ENCODE peak calls at places on chromosomes 2 and 18, in four cellular contexts. G is retinal pigment epithelial cell; L is stimulated activated CD4-positive, alpha-beta T cell treated with anti-CD3 and anti-CD28 coated beads, Interleukin-1b, Interleukin-23, amount 100 ng/mL, for 1 hour; D is AML-193. N is an unnamed sample.

GRCh38 chr2:71120195-71120594 is 9.8 kb downstream of the MCEE start:
- DNase-seq in G (no peak), L (no peak), D (no peak), N (no peak)

GRCh38 chr18:69689081-69689759 is 258.5 kb downstream of the CD226 start:
- DNase-seq in G (no peak), L (no peak), D (no peak), N (no peak)

GRCh38 chr2:42752299-42752698 is 11.6 kb downstream of the OXER1 start:
- DNase-seq in G (no peak), L (no peak), D (peak), N (no peak)

GRCh38 chr2:127609818-127610217 is 36.1 kb upstream of the GPR17 start:
- DNase-seq in G (no peak), L (no peak), D (no peak), N (no peak)

GRCh38 chr2:10405441-10405840 is 42.7 kb downstream of the ODC1 start:
- DNase-seq in G (peak), L (no peak), D (no peak), N (no peak)

GRCh38 chr2:66264354-66264753 is 170.6 kb upstream of the MEIS1 start:
- DNase-seq in G (no peak), L (no peak), D (no peak), N (no peak)

GRCh38 chr2:16155351-16156145 is 215.2 kb downstream of the MYCN start:
- DNase-seq in G (no peak), L (no peak), D (no peak), N (no peak)

GRCh38 chr2:126754240-126755004 is 98.5 kb downstream of the GYPC start:
- DNase-seq in G (no peak), L (no peak), D (no peak), N (no peak)

GRCh38 chr2:171551836-171552235 is 29.6 kb downstream of the CYBRD1 start:
- DNase-seq in G (peak), L (no peak), D (no peak), N (no peak)

GRCh38 chr2:202494300-202494699 is 118.2 kb downstream of the BMPR2 start:
- DNase-seq in G (peak), L (no peak), D (no peak), N (no peak)

GRCh38 chr2:141109633-141110032 is 1021.2 kb downstream of the LRP1B start:
- DNase-seq in G (no peak), L (no peak), D (no peak), N (no peak)

GRCh38 chr2:101380376-101380775 is 6.9 kb downstream of the CREG2 start:
- DNase-seq in G (no peak), L (no peak), D (no peak), N (no peak)

GRCh38 chr2:235611337-235611736 is 117.5 kb downstream of the AGAP1 start:
- DNase-seq in G (no peak), L (no peak), D (no peak), N (no peak)

GRCh38 chr2:148893906-148894305 is 18.9 kb downstream of the KIF5C start:
- DNase-seq in G (no peak), L (no peak), D (no peak), N (no peak)

GRCh38 chr2:236402016-236402784 is 138.0 kb upstream of the ASB18 start:
- DNase-seq in G (no peak), L (no peak), D (no peak), N (no peak)

GRCh38 chr18:75421656-75422055 is 5.8 kb downstream of the SMIM21 start:
- DNase-seq in G (no peak), L (no peak), D (no peak), N (no peak)

GRCh38 chr2:196566969-196567666 is 72.4 kb upstream of the CCDC150 start:
- DNase-seq in G (no peak), L (no peak), D (no peak), N (peak)

GRCh38 chr2:69175795-69176715 is 163.1 kb downstream of the ANTXR1 start:
- DNase-seq in G (no peak), L (no peak), D (no peak), N (no peak)

GRCh38 chr2:58460670-58461069 is 219.5 kb upstream of the FANCL start:
- DNase-seq in G (no peak), L (no peak), D (no peak), N (no peak)

GRCh38 chr2:159558479-159558878 is 57.9 kb downstream of the BAZ2B start:
- DNase-seq in G (no peak), L (no peak), D (no peak), N (no peak)

GRCh38 chr2:239396881-239397681 is 3.7 kb downstream of the HDAC4 start:
- DNase-seq in G (no peak), L (no peak), D (no peak), N (peak)

GRCh38 chr2:59734743-59735142 is 818.7 kb downstream of the BCL11A start:
- DNase-seq in G (no peak), L (no peak), D (no peak), N (no peak)

GRCh38 chr18:59402432-59403090 is 43.5 kb upstream of the LMAN1 start:
- DNase-seq in G (peak), L (peak), D (peak), N (peak)

GRCh38 chr18:55287935-55288868 is 299.8 kb downstream of the TCF4 start:
- DNase-seq in G (no peak), L (no peak), D (no peak), N (no peak)

GRCh38 chr2:241560181-241560882 is 1.8 kb downstream of the BOK start:
- DNase-seq in G (no peak), L (no peak), D (no peak), N (no peak)

GRCh38 chr2:70123051-70123828 is 36.0 kb downstream of the PCBP1 start:
- DNase-seq in G (no peak), L (no peak), D (no peak), N (no peak)

GRCh38 chr2:191894681-191895147 is 47.8 kb upstream of the CAVIN2 start:
- DNase-seq in G (no peak), L (no peak), D (no peak), N (no peak)

GRCh38 chr2:18178736-18179349 is 300.4 kb downstream of the KCNS3 start:
- DNase-seq in G (no peak), L (peak), D (peak), N (no peak)

GRCh38 chr2:103594823-103595222 is 833.0 kb downstream of the TMEM182 start:
- DNase-seq in G (no peak), L (no peak), D (no peak), N (no peak)

GRCh38 chr2:55951533-55951932 is 28.0 kb upstream of the EFEMP1 start:
- DNase-seq in G (no peak), L (no peak), D (no peak), N (no peak)

GRCh38 chr18:1513519-1513918 is 608.8 kb downstream of the ADCYAP1 start:
- DNase-seq in G (no peak), L (no peak), D (no peak), N (no peak)

GRCh38 chr2:17643031-17643615 is 102.6 kb downstream of the VSNL1 start:
- DNase-seq in G (peak), L (no peak), D (no peak), N (no peak)

GRCh38 chr2:68436270-68436669 is 30.8 kb downstream of the FBXO48 start:
- DNase-seq in G (no peak), L (no peak), D (no peak), N (no peak)

GRCh38 chr2:9332853-9333245 is 90.5 kb downstream of the ITGB1BP1 start:
- DNase-seq in G (no peak), L (no peak), D (no peak), N (no peak)

GRCh38 chr18:57052173-57052572 is 94.7 kb upstream of the BOD1L2 start:
- DNase-seq in G (no peak), L (no peak), D (no peak), N (no peak)